ENCODE peak calls at places on chromosome 5, in six cellular contexts. Y, I, T, Z, K and C are unnamed samples.

GRCh38 chr5:142853682-142854081 is 83.5 kb downstream of the ARHGAP26 start:
- DNase-seq in I (no peak), Z (no peak), Y (no peak), K (no peak), T (no peak), C (no peak)

GRCh38 chr5:89313804-89314588 is 431.0 kb upstream of the MEF2C start:
- DNase-seq in T (no peak), Y (no peak), Z (peak), K (no peak), I (peak), C (no peak)

GRCh38 chr5:120083851-120084615 is 380.1 kb upstream of the PRR16 start:
- DNase-seq in I (no peak), T (no peak), Y (no peak), K (no peak), Z (no peak), C (no peak)

GRCh38 chr5:159508344-159508743 is 178.1 kb upstream of the IL12B start:
- DNase-seq in K (no peak), Z (no peak), I (no peak), T (no peak), Y (no peak), C (no peak)

GRCh38 chr5:18394154-18394804 is 760.0 kb downstream of the TAF11L14 start:
- DNase-seq in Z (peak), Y (peak), I (no peak), T (no peak), K (peak), C (peak)

GRCh38 chr5:102860035-102860434 is 104.9 kb downstream of the PAM start:
- DNase-seq in Z (no peak), T (no peak), K (no peak), I (no peak), Y (no peak), C (no peak)

GRCh38 chr5:43661102-43661501 is 58.1 kb downstream of the NNT start:
- DNase-seq in Z (peak), I (no peak), T (no peak), Y (peak), K (peak), C (no peak)

GRCh38 chr5:31962321-31962720 is 211.8 kb downstream of the GOLPH3 start:
- DNase-seq in I (no peak), K (no peak), Z (no peak), Y (no peak), T (no peak), C (no peak)

GRCh38 chr5:9782806-9783560 is 152.8 kb upstream of the TAS2R1 start:
- DNase-seq in I (peak), T (no peak), Z (no peak), Y (no peak), K (no peak), C (no peak)

GRCh38 chr5:38515648-38516047 is 40.8 kb downstream of the LIFR start:
- DNase-seq in Y (no peak), Z (no peak), I (no peak), T (no peak), K (peak), C (no peak)

GRCh38 chr5:177098772-177099152 is 12.0 kb downstream of the FGFR4 start:
- DNase-seq in Y (no peak), I (no peak), Z (no peak), T (no peak), K (no peak), C (no peak)

GRCh38 chr5:59525957-59526356 is 367.6 kb downstream of the PDE4D start:
- DNase-seq in T (no peak), I (peak), Z (no peak), K (no peak), Y (no peak), C (no peak)

GRCh38 chr5:62206150-62206829 is 99.7 kb upstream of the KIF2A start:
- DNase-seq in Y (peak), K (peak), I (no peak), Z (no peak), T (no peak), C (no peak)

GRCh38 chr5:43729846-43730478 is 127.0 kb downstream of the NNT start:
- DNase-seq in K (no peak), Z (peak), I (peak), Y (no peak), T (no peak), C (no peak)

GRCh38 chr5:135392256-135392655 is 6.8 kb downstream of the MACROH2A1 start:
- DNase-seq in I (no peak), Y (no peak), T (no peak), Z (no peak), K (no peak), C (no peak)

GRCh38 chr5:14426521-14426920 is 155.1 kb upstream of the OTULINL start:
- DNase-seq in K (no peak), Y (no peak), Z (no peak), T (no peak), I (no peak), C (peak)

GRCh38 chr5:137119321-137119720 is 379.8 kb downstream of the SPOCK1 start:
- DNase-seq in Y (no peak), K (no peak), T (no peak), I (no peak), Z (no peak), C (no peak)

GRCh38 chr5:81194633-81195333 is 38.3 kb upstream of the CKMT2 start:
- DNase-seq in K (peak), Y (peak), I (peak), T (peak), Z (peak), C (peak)

GRCh38 chr5:61245486-61245885 is 83.2 kb upstream of the SMIM15 start:
- DNase-seq in Z (peak), K (no peak), Y (peak), T (no peak), I (no peak), C (no peak)

GRCh38 chr5:84249918-84250635 is 134.6 kb downstream of the EDIL3 start:
- DNase-seq in Z (no peak), Y (no peak), K (peak), I (peak), T (no peak), C (no peak)

GRCh38 chr5:90606539-90606938 is 47.9 kb downstream of the ADGRV1 start:
- DNase-seq in Y (no peak), K (peak), I (no peak), Z (no peak), T (no peak), C (no peak)

GRCh38 chr5:135880278-135880677 is 15.4 kb downstream of the IL9 start:
- DNase-seq in Y (no peak), I (no peak), K (peak), Z (no peak), T (no peak), C (no peak)

GRCh38 chr5:35626108-35626507 is 8.4 kb downstream of the SPEF2 start:
- DNase-seq in Z (no peak), T (no peak), K (no peak), Y (no peak), I (no peak), C (no peak)

GRCh38 chr5:138641547-138642298 is 66.5 kb upstream of the HSPA9 start:
- DNase-seq in T (no peak), Z (peak), Y (peak), K (peak), I (peak), C (peak)

GRCh38 chr5:170216262-170216864 is 16.4 kb upstream of the C5orf58 start:
- DNase-seq in Y (no peak), I (no peak), Z (peak), T (no peak), K (peak), C (no peak)

GRCh38 chr5:170221319-170221718 is 11.5 kb upstream of the C5orf58 start:
- DNase-seq in K (peak), T (peak), I (no peak), Y (no peak), Z (no peak), C (no peak)

GRCh38 chr5:170220196-170220595 is 12.6 kb upstream of the C5orf58 start:
- DNase-seq in Y (no peak), I (no peak), Z (no peak), K (no peak), T (no peak), C (no peak)

GRCh38 chr5:170218730-170219129 is 14.1 kb upstream of the C5orf58 start:
- DNase-seq in Y (no peak), K (no peak), T (no peak), I (no peak), Z (no peak), C (no peak)

DNA sequence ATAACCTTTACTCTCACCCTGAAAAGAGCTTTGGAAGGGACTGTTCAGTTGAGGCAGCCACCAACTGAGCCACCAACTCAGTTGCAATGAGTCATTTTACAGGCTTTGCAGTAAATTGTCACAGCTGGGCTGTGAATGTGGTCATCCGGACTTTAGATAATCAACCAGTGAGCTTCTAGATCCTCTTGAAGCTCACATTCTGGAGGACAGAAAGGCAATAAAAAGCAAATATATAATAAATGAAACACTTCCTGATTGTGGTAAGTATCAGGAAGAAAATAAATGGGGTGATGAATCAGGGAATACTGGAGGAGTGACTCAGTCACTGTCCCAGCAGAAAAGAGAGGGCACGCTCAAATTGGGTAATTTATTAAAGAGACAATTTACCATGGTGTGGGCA is 13.2 kb upstream of the C5orf58 start:
- DNase-seq in K (no peak), Z (no peak), I (no peak), T (no peak), Y (no peak), C (peak)
- H3K27ac ChIP-seq in K (no peak), Z (no peak), I (no peak), T (peak), Y (no peak), C (peak)

GRCh38 chr5:140982083-140982716 is 15.9 kb downstream of the PCDHAC2 start:
- DNase-seq in K (no peak), Z (no peak), Y (no peak), T (no peak), I (no peak), C (no peak)

GRCh38 chr5:140978260-140978659 is 12.0 kb downstream of the PCDHAC2 start:
- DNase-seq in I (no peak), Z (no peak), Y (no peak), T (no peak), K (no peak), C (no peak)

GRCh38 chr5:140977003-140977402 is 10.7 kb downstream of the PCDHAC2 start:
- DNase-seq in I (no peak), Z (no peak), T (no peak), K (no peak), Y (no peak), C (no peak)

GRCh38 chr5:140973550-140973949 is 7.3 kb downstream of the PCDHAC2 start:
- DNase-seq in Y (no peak), Z (no peak), I (no peak), T (no peak), K (no peak), C (no peak)

DNA sequence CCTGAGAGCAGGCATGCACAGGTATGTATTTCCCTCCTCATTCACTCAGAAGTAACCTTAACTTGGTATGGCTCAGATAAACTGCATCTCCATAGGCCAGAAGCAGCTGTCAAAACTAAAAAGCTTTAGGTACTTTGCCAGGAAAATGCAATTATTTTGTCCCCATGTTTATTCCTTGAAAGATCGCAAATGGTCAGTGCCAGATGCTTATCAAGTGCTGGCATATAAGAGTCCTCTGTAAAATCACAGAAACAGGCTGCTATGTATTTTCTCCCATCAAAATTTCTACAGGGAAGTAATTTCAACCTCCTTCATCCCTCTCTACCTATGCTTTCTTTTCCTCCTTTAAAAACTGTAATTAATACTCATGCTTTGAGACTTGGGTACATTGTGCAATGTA is 12.7 kb downstream of the PCDHAC2 start:
- DNase-seq in I (no peak), T (no peak), Y (no peak), Z (no peak), K (no peak), C (no peak)
- H3K4me3 ChIP-seq in I (no peak), T (no peak), Y (no peak), Z (no peak), K (no peak), C (no peak)

GRCh38 chr5:149409268-149409948 is 30.3 kb upstream of the IL17B start:
- DNase-seq in K (no peak), Y (no peak), I (no peak), Z (no peak), T (no peak), C (no peak)
- H3K27ac ChIP-seq in K (no peak), Y (peak), I (peak), Z (no peak), T (peak), C (no peak)

GRCh38 chr5:158384535-158385421 is 525.8 kb upstream of the CLINT1 start:
- DNase-seq in I (peak), Z (no peak), K (no peak), T (no peak), Y (no peak), C (no peak)
- H3K4me3 ChIP-seq in I (no peak), Z (no peak), K (no peak), T (no peak), Y (no peak), C (no peak)

GRCh38 chr5:113660848-113661247 is 147.4 kb downstream of the YTHDC2 start:
- DNase-seq in I (no peak), Y (no peak), K (no peak), T (no peak), Z (no peak), C (no peak)
- H3K27ac ChIP-seq in I (no peak), Y (no peak), K (no peak), T (no peak), Z (no peak), C (no peak)

DNA sequence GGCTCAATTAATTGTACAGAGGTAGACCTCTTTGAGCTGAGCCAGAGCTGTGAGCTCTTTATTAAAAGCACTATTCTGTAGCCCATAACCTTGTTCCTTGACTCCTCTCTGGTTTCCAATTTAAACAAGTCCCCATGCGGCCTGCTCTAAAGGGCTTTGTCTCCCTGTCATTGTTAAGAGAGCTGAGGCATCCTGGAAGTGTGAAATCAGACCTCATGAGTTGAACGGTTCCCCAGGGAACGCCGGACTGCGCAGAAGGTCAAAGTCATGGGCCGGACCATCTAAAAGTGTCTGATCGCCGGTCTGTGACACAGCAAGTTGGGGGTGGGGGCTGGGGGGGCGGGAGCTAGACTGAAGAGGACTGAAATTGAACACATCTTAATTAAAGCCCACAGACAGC is 265.8 kb downstream of the SLF1 start:
- DNase-seq in I (no peak), Z (no peak), T (no peak), Y (no peak), K (peak), C (no peak)
- H3K4me3 ChIP-seq in I (no peak), Z (no peak), T (no peak), Y (no peak), K (no peak), C (no peak)

GRCh38 chr5:124923131-124923530 is 176.7 kb upstream of the ZNF608 start:
- DNase-seq in K (peak), I (no peak), Y (peak), T (no peak), Z (no peak), C (no peak)
- H3K27ac ChIP-seq in K (peak), I (no peak), Y (peak), T (no peak), Z (no peak), C (peak)